ENCODE peak calls at places on chromosomes 11 and 22, in four cellular contexts. U, J, Q and D are unnamed samples.

GRCh38 chr22:45816771-45817170 is 145.1 kb downstream of the ATXN10 start:
- DNase-seq in U (no peak), J (no peak), Q (no peak), D (no peak)

GRCh38 chr11:69913591-69914285 is 94.5 kb upstream of the FGF3 start:
- DNase-seq in U (no peak), J (peak), Q (peak), D (no peak)

GRCh38 chr11:62604460-62605130 is 2.9 kb upstream of the MTA2 start:
- DNase-seq in U (no peak), J (no peak), Q (no peak), D (no peak)

GRCh38 chr11:61460474-61460881 is 30.6 kb downstream of the SDHAF2 start:
- DNase-seq in U (no peak), J (no peak), Q (no peak), D (no peak)

GRCh38 chr22:46379301-46379930 is 43.9 kb downstream of the TRMU start:
- DNase-seq in U (no peak), J (peak), Q (peak), D (no peak)

GRCh38 chr11:70389191-70389590 is 9.1 kb upstream of the CTTN start:
- DNase-seq in U (no peak), J (no peak), Q (no peak), D (no peak)

GRCh38 chr11:77074205-77074604 is 7.4 kb downstream of the CAPN5 start:
- DNase-seq in U (no peak), J (peak), Q (peak), D (no peak)

GRCh38 chr11:69055212-69055586 is 6.5 kb downstream of the TPCN2 start:
- DNase-seq in U (no peak), J (no peak), Q (peak), D (no peak)

GRCh38 chr11:9756461-9756860 is 92.6 kb downstream of the SWAP70 start:
- DNase-seq in U (no peak), J (no peak), Q (no peak), D (no peak)

GRCh38 chr22:36740716-36741115 is 35.2 kb downstream of the IFT27 start:
- DNase-seq in U (no peak), J (no peak), Q (no peak), D (no peak)

GRCh38 chr11:94134651-94135512 is 6.2 kb downstream of the PANX1 start:
- DNase-seq in U (peak), J (no peak), Q (peak), D (peak)